ENCODE peak calls at places on chromosomes 1 and 21, in four cellular contexts. T, N, Q and O are unnamed samples.

GRCh38 chr1:4973341-4973740 is 318.9 kb downstream of the AJAP1 start:
- DNase-seq in T (no peak), N (peak; percentile 53), Q (no peak), O (no peak)

GRCh38 chr1:227841141-227841540 is 25.7 kb downstream of the PRSS38 start:
- DNase-seq in T (no peak), N (no peak), Q (no peak), O (no peak)

GRCh38 chr1:59078866-59079265 is 218.0 kb upstream of the FGGY start:
- DNase-seq in T (no peak), N (no peak), Q (no peak), O (no peak)

GRCh38 chr1:186286615-186287317 is 88.3 kb downstream of the TPR start:
- DNase-seq in T (peak; percentile 21), N (no peak), Q (peak; percentile 48), O (no peak)

GRCh38 chr1:156500847-156501686 is 492 bp upstream of the MEF2D start:
- DNase-seq in T (peak; percentile 97), N (peak; percentile 98), Q (peak; percentile 99), O (peak; percentile 95)

GRCh38 chr1:182703539-182703938 is 19.2 kb upstream of the RGS8 start:
- DNase-seq in T (no peak), N (no peak), Q (no peak), O (no peak)

GRCh38 chr1:193919827-193920226 is 733.4 kb upstream of the B3GALT2 start:
- DNase-seq in T (peak; percentile 13), N (no peak), Q (peak; percentile 51), O (no peak)

GRCh38 chr1:1022322-1023090 is 2.6 kb downstream of the AGRN start:
- DNase-seq in T (no peak), N (no peak), Q (no peak), O (no peak)

GRCh38 chr1:194076646-194077045 is 890.2 kb upstream of the B3GALT2 start:
- DNase-seq in T (no peak), N (no peak), Q (peak; percentile 58), O (no peak)

GRCh38 chr1:174996474-174996873 is 3.3 kb upstream of the CACYBP start:
- DNase-seq in T (peak; percentile 61), N (no peak), Q (no peak), O (no peak)

GRCh38 chr1:178243119-178243518 is 149.2 kb downstream of the RASAL2 start:
- DNase-seq in T (no peak), N (no peak), Q (no peak), O (no peak)

GRCh38 chr1:113040041-113040440 is 33.0 kb upstream of the LRIG2 start:
- DNase-seq in T (no peak), N (no peak), Q (peak; percentile 43), O (no peak)

GRCh38 chr1:97160796-97161195 is 439.2 kb downstream of the PTBP2 start:
- DNase-seq in T (peak; percentile 54), N (no peak), Q (peak; percentile 61), O (no peak)

GRCh38 chr1:34199927-34200326 is 23.2 kb downstream of the C1orf94 start:
- DNase-seq in T (no peak), N (no peak), Q (no peak), O (no peak)

GRCh38 chr1:65009724-65010420 is 43.5 kb upstream of the JAK1 start:
- DNase-seq in T (no peak), N (no peak), Q (no peak), O (no peak)

GRCh38 chr1:7004181-7004580 is 218.9 kb downstream of the CAMTA1 start:
- DNase-seq in T (no peak), N (no peak), Q (no peak), O (no peak)

GRCh38 chr1:170805957-170806662 is 129.2 kb upstream of the MROH9 start:
- DNase-seq in T (peak; percentile 57), N (no peak), Q (peak; percentile 21), O (no peak)

GRCh38 chr1:17290553-17290952 is 17.4 kb upstream of the PADI4 start:
- DNase-seq in T (no peak), N (no peak), Q (no peak), O (no peak)

GRCh38 chr1:33433509-33434362 is 2.8 kb upstream of the PHC2 start:
- DNase-seq in T (peak; percentile 100), N (peak; percentile 86), Q (peak; percentile 97), O (peak; percentile 34)

GRCh38 chr1:204418174-204419063 is 6.8 kb upstream of the PPP1R15B start:
- DNase-seq in T (peak; percentile 35), N (no peak), Q (no peak), O (peak; percentile 13)

GRCh38 chr1:67680486-67680885 is 4.5 kb upstream of the GADD45A start:
- DNase-seq in T (no peak), N (no peak), Q (no peak), O (no peak)

GRCh38 chr1:156646738-156647211 is 4.9 kb downstream of the BCAN start:
- DNase-seq in T (no peak), N (no peak), Q (no peak), O (no peak)

GRCh38 chr1:119047040-119047438 is 58.9 kb upstream of the TBX15 start:
- DNase-seq in T (peak; percentile 45), N (no peak), Q (peak; percentile 79), O (no peak)

GRCh38 chr1:198157847-198158765 is 1.3 kb downstream of the NEK7 start:
- DNase-seq in T (peak; percentile 52), N (no peak), Q (peak; percentile 45), O (peak; percentile 40)

GRCh38 chr1:45721207-45721606 is 29.2 kb downstream of the IPP start:
- DNase-seq in T (peak; percentile 35), N (no peak), Q (peak; percentile 33), O (no peak)

GRCh38 chr1:159854693-159855192 is 7.7 kb downstream of the VSIG8 start:
- DNase-seq in T (peak; percentile 86), N (peak; percentile 93), Q (peak; percentile 92), O (peak; percentile 85)

GRCh38 chr1:166165661-166166399 is 971 bp downstream of the FAM78B start:
- DNase-seq in T (peak; percentile 26), N (no peak), Q (no peak), O (peak; percentile 58)

GRCh38 chr1:98157524-98158293 is 236.9 kb upstream of the DPYD start:
- DNase-seq in T (peak; percentile 47), N (no peak), Q (peak; percentile 28), O (no peak)

GRCh38 chr1:84078108-84078823 is 65.8 kb upstream of the PRKACB start:
- DNase-seq in T (peak; percentile 43), N (peak; percentile 77), Q (peak; percentile 44), O (peak; percentile 57)

GRCh38 chr1:14737561-14738094 is 139.1 kb downstream of the KAZN start:
- DNase-seq in T (no peak), N (no peak), Q (peak; percentile 14), O (peak; percentile 22)

GRCh38 chr1:16321176-16321867 is 31.0 kb downstream of the FBXO42 start:
- DNase-seq in T (no peak), N (no peak), Q (peak; percentile 33), O (no peak)

GRCh38 chr1:27569506-27570382 is 34.2 kb downstream of the AHDC1 start:
- DNase-seq in T (no peak), N (peak; percentile 74), Q (no peak), O (no peak)

GRCh38 chr21:26801524-26801923 is 43.7 kb downstream of the ADAMTS1 start:
- DNase-seq in T (peak; percentile 96), N (no peak), Q (peak; percentile 95), O (no peak)

GRCh38 chr1:100265562-100265930 is 470 bp upstream of the RTCA start:
- DNase-seq in T (no peak), N (no peak), Q (peak; percentile 59), O (no peak)

GRCh38 chr1:41003640-41004220 is 17.8 kb downstream of the SLFNL1 start:
- DNase-seq in T (peak; percentile 99), N (peak; percentile 98), Q (peak; percentile 99), O (peak; percentile 99)

GRCh38 chr1:40998668-40999067 is 19.2 kb downstream of the CTPS1 start:
- DNase-seq in T (no peak), N (no peak), Q (no peak), O (no peak)

GRCh38 chr1:41005876-41006275 is 15.6 kb downstream of the SLFNL1 start:
- DNase-seq in T (no peak), N (no peak), Q (no peak), O (no peak)

GRCh38 chr1:41006942-41007865 is 14.3 kb downstream of the SLFNL1 start:
- DNase-seq in T (no peak), N (no peak), Q (no peak), O (no peak)

DNA sequence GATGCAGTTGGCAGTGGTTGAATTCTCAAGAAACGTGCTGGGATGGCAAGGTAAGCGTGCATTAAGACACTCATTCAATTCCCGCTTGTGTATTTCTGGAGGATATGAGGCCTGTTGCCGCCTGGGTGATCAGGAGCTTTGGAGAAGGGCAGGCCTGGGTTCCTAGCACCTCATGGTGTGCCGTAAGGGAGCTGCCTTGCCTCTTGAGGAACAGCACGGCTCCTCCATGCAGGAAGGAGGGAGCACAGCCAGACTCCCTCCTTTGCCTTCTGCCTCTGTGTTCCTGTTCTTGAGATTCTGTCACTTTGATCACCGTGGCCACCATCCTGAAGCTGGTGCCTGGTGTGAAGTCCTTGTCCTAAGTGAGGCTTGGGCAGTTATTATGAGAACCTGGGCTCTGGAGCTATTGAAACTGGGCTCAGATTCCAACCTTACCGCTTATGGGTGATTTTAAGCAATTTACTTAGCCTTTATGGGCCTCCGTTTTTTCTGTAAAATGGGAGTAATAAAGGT is 18.3 kb downstream of the SLFNL1 start:
- DNase-seq in T (no peak), N (peak; percentile 64), Q (no peak), O (no peak)
- H3K4me1 ChIP-seq in T (peaks cover 6% of the 10 kb centered on the region), N (peaks cover 32% of the 10 kb centered on the region), Q (no peaks in the 10 kb centered on the region), O (peaks cover 5% of the 10 kb centered on the region)

DNA sequence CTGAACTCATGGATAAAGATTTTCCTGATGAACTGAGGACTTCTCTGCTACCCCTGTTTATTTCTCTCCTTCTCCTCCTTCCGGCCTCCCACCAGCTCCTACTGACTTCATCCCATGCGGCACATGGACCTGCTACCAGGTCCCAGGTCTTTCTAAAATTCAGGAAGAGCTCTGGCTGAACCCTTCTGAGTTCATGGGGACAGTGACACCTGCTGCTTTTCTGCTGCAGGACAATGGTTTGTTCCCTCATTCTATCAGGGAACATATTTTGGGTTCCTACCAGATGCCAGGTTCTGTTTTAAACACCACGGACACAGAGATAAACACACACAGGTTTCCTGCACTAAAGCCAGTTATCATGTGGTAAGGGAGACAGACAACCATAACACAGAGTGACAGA is 114.1 kb upstream of the RAB4A start:
- DNase-seq in T (peak; percentile 30), N (peak; percentile 75), Q (peak; percentile 15), O (peak; percentile 56)
- TF ChIP-seq CTCF in T (peak; percentile 37), N (peak; percentile 62), Q (peak; percentile 14), O (peak; percentile 46)

GRCh38 chr21:44887807-44888580 is 14.5 kb upstream of the PTTG1IP start:
- DNase-seq in T (no peak), N (no peak), Q (no peak), O (no peak)
- H3K4me1 ChIP-seq in T (no peaks in the 10 kb centered on the region), N (no peaks in the 10 kb centered on the region), Q (no peaks in the 10 kb centered on the region), O (no peaks in the 10 kb centered on the region)

GRCh38 chr1:13703128-13703513 is 3.1 kb downstream of the PRDM2 start:
- DNase-seq in T (no peak), N (no peak), Q (no peak), O (no peak)

GRCh38 chr1:13701274-13701650 is 1.3 kb downstream of the PRDM2 start:
- DNase-seq in T (no peak), N (no peak), Q (no peak), O (no peak)

GRCh38 chr1:13702425-13703127 is 2.6 kb downstream of the PRDM2 start:
- DNase-seq in T (no peak), N (no peak), Q (no peak), O (no peak)

GRCh38 chr1:13706058-13706457 is 6.1 kb downstream of the PRDM2 start:
- DNase-seq in T (no peak), N (no peak), Q (no peak), O (no peak)

GRCh38 chr1:13703558-13704485 is 3.8 kb downstream of the PRDM2 start:
- DNase-seq in T (no peak), N (no peak), Q (no peak), O (no peak)
- TF ChIP-seq CTCF in T (peak; percentile 21), N (no peak), Q (no peak), O (no peak)

GRCh38 chr1:47066931-47067330 is at the start of gene CYP4Z1:
- DNase-seq in T (no peak), N (no peak), Q (no peak), O (no peak)
- H3K4me1 ChIP-seq in T (no peaks in the 10 kb centered on the region), N (peaks cover 6% of the 10 kb centered on the region), Q (no peaks in the 10 kb centered on the region), O (no peaks in the 10 kb centered on the region)